ENCODE peak calls at places on chromosome 10, in eight cellular contexts. K is IMR-90, P is HAP-1, S is astrocyte, M is mucosa of descending colon, Z is HCT116, C is H9, H is GM23338. W is an unnamed sample. For H3K4me1, the result is how much of the 10 kb centered on the place peaks cover.

GRCh38 chr10:123587110-123587509 is 79.0 kb upstream of the GPR26 start:
- DNase-seq in K (no peak), P (no peak), S (no peak), M (no peak), Z (no peak), C (peak), H (no peak), W (no peak)

GRCh38 chr10:8163824-8164223 is 109.3 kb downstream of the GATA3 start:
- DNase-seq in K (no peak), P (no peak), S (no peak), M (no peak), Z (no peak), C (no peak), H (no peak), W (no peak)

GRCh38 chr10:61642692-61643091 is 20.0 kb upstream of the CABCOCO1 start:
- DNase-seq in K (peak), P (no peak), S (peak), M (no peak), Z (no peak), C (no peak), H (no peak), W (no peak)

GRCh38 chr10:5595591-5596590 is 70.5 kb downstream of the ASB13 start:
- DNase-seq in K (peak), P (no peak), S (peak), M (peak), Z (peak), C (no peak), H (no peak), W (no peak)

GRCh38 chr10:129888784-129889616 is 75.1 kb downstream of the EBF3 start:
- DNase-seq in K (peak), P (peak), S (no peak), M (peak), Z (no peak), C (peak), H (peak), W (peak)

GRCh38 chr10:100519321-100520051 is at the start of gene SEC31B:
- DNase-seq in K (no peak), P (no peak), S (no peak), M (peak), Z (no peak), C (peak), H (peak), W (peak)

GRCh38 chr10:16752099-16752498 is 65.1 kb downstream of the RSU1 start:
- DNase-seq in K (no peak), P (no peak), S (no peak), M (no peak), Z (no peak), C (no peak), H (no peak), W (no peak)

GRCh38 chr10:133164816-133165555 is 5.0 kb downstream of the KNDC1 start:
- DNase-seq in K (no peak), P (no peak), S (no peak), M (no peak), Z (no peak), C (no peak), H (no peak), W (no peak)

GRCh38 chr10:8768854-8769253 is 714.4 kb downstream of the GATA3 start:
- DNase-seq in K (no peak), P (no peak), S (no peak), M (no peak), Z (no peak), C (no peak), H (peak), W (no peak)

GRCh38 chr10:125684583-125684982 is 1.6 kb upstream of the TEX36 start:
- DNase-seq in K (no peak), P (no peak), S (no peak), M (no peak), Z (no peak), C (no peak), H (no peak), W (no peak)

GRCh38 chr10:116316533-116316932 is 7.7 kb upstream of the CCDC172 start:
- DNase-seq in K (no peak), P (no peak), S (peak), M (no peak), Z (no peak), C (no peak), H (no peak), W (no peak)

GRCh38 chr10:99958287-99958686 is 51.5 kb downstream of the DNMBP start:
- DNase-seq in K (peak), P (no peak), S (no peak), M (no peak), Z (no peak), C (no peak), H (no peak), W (no peak)

GRCh38 chr10:102400598-102401321 is 5.3 kb downstream of the NFKB2 start:
- DNase-seq in K (no peak), P (no peak), S (no peak), M (no peak), Z (no peak), C (no peak), H (no peak), W (peak)

GRCh38 chr10:2111936-2112335 is 374.6 kb upstream of the ADARB2 start:
- DNase-seq in K (no peak), P (no peak), S (peak), M (no peak), Z (no peak), C (peak), H (peak), W (no peak)

GRCh38 chr10:127922675-127923366 is 15.9 kb downstream of the PTPRE start:
- DNase-seq in K (peak), P (no peak), S (peak), M (no peak), Z (peak), C (no peak), H (no peak), W (no peak)
- H3K4me1 ChIP-seq in K (under half), P (under half), S (under half), M (under half), Z (half or more), C (under half), H (under half), W (under half)

DNA sequence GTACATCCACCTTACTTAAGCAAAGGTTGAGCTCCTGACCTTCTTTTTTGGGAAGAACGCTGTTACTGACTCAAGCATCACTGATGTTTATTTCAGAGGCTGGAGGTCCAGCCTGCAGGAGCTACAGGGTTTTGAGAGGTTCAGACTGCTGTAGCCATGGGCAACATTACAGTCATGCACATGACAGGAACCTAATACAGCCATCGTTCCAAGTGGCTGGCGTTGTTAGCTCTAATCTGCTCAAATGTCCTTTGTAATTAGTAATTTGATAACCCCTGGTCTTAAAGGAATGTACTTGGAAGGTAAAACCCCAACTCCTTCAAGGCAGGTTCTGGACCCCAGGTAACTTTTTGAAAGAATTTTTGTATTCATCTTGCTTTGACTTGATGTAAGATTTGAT is 34.8 kb upstream of the FOXI2 start:
- DNase-seq in K (no peak), P (no peak), S (no peak), M (no peak), Z (no peak), C (no peak), H (no peak), W (no peak)
- H3K4me1 ChIP-seq in K (under half), P (under half), S (under half), M (under half), Z (under half), C (under half), H (under half), W (under half)

GRCh38 chr10:120282421-120282820 is 174.6 kb upstream of the PLPP4 start:
- DNase-seq in K (no peak), P (no peak), S (no peak), M (no peak), Z (no peak), C (no peak), H (no peak), W (no peak)

GRCh38 chr10:120279196-120279595 is 177.8 kb upstream of the PLPP4 start:
- DNase-seq in K (no peak), P (no peak), S (no peak), M (no peak), Z (no peak), C (no peak), H (no peak), W (no peak)

GRCh38 chr10:120286280-120286679 is 170.7 kb upstream of the PLPP4 start:
- DNase-seq in K (no peak), P (no peak), S (no peak), M (no peak), Z (no peak), C (no peak), H (no peak), W (no peak)

GRCh38 chr10:120285408-120285807 is 171.6 kb upstream of the PLPP4 start:
- DNase-seq in K (no peak), P (no peak), S (no peak), M (no peak), Z (no peak), C (no peak), H (no peak), W (no peak)

DNA sequence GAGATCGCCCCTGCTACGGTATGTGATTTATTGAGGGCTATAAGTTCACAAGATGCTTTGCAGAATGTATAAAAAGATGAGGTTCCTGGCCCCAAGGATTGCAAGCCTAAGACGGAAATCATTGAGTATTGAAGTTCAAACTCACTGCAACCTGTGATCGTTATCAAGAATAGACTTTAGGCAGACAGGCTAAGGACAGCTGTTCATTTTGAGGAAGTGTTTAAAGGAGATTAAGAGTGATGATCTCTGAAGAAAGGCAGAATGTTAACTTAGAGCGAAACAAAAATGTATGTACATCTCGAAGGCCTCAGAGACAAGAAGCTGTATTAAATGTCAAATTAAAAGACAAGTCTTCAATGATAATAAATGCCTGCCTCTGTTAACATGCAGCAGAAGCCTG is 173.9 kb upstream of the PLPP4 start:
- DNase-seq in K (no peak), P (no peak), S (no peak), M (no peak), Z (no peak), C (no peak), H (no peak), W (no peak)
- H3K4me1 ChIP-seq in K (under half), P (under half), S (under half), M (under half), Z (under half), C (under half), H (under half), W (under half)

GRCh38 chr10:77576007-77576367 is 61.6 kb downstream of the KCNMA1 start:
- DNase-seq in K (no peak), P (no peak), S (no peak), M (no peak), Z (no peak), C (no peak), H (no peak), W (no peak)

GRCh38 chr10:77571490-77571889 is 66.1 kb downstream of the KCNMA1 start:
- DNase-seq in K (no peak), P (no peak), S (no peak), M (peak), Z (no peak), C (no peak), H (no peak), W (no peak)

GRCh38 chr10:77576633-77577032 is 61.0 kb downstream of the KCNMA1 start:
- DNase-seq in K (no peak), P (no peak), S (no peak), M (no peak), Z (no peak), C (no peak), H (no peak), W (no peak)

GRCh38 chr10:77575271-77576006 is 62.2 kb downstream of the KCNMA1 start:
- DNase-seq in K (no peak), P (no peak), S (no peak), M (no peak), Z (no peak), C (no peak), H (no peak), W (no peak)

DNA sequence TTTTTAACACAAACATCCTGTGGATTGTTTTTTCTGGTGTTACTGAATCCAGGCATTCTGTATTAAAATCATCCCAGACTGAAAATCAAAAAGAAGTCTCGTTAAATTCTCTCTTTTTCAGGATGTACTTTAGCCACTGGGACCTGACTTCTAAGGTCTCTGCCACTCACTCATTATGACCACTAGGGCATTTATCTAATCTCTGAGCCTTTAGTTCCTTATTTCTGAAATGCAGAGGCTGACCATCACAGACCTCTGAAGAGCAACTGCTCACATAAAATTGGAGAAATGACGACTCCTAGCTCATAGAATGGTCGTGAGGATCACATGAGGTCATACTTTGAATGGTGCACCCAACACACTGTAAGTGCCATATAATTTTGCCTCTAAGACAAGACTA is 63.2 kb downstream of the KCNMA1 start:
- DNase-seq in K (no peak), P (no peak), S (no peak), M (no peak), Z (no peak), C (no peak), H (no peak), W (no peak)
- H3K4me1 ChIP-seq in K (under half), P (under half), S (under half), M (under half), Z (under half), C (under half), H (under half), W (under half)

DNA sequence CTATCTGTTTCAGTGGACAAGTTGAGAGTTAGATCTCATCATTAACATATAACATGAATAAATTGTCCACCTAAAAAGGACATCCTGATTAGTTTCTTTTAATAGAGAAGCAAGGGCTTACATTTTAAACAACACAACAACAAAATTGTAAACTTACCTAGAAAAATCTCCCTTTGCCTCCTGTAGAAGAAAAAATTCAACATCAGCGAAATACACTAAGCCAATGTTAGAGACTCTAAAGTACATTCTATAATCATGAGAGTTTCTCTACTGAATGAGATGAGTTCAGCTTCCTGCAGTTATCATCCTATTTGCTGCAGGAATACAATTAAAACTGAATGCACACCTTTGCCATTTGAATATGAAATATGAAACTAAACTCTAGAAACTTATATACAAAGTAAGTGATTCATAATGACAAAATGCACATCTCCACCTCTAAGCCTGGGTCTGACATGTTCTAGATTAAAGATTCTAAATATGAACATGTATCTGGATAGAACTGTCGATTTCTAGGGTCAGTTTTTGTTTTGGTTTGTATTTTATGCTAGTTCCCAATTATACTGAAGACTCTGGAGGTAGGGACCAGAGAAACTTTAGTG is 174.8 kb downstream of the PRPF18 start:
- DNase-seq in K (no peak), P (no peak), S (no peak), M (no peak), Z (no peak), C (no peak), H (no peak), W (no peak)
- H3K4me1 ChIP-seq in K (under half), P (under half), S (under half), M (under half), Z (under half), C (under half), H (under half), W (under half)

DNA sequence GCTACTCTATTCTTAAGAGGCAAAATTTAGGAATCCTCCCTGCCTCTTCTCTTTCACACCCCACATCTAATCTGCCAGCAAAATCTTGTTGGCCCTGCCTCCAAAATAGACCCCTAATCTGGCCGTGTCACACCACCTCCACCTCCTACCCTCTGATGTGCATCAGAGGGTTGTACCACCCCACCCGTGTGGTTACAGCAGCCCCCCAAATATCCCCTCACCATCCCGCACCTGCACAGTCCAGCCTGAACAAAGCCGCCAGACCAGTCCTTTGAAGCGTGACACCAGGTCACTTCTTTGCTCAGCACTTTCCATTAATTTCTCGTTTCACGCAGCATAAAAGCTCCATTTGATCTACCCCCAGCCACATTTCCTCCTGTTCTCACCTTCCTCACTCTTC is 789 bp upstream of the XPNPEP1 start:
- DNase-seq in K (no peak), P (no peak), S (no peak), M (no peak), Z (no peak), C (no peak), H (no peak), W (no peak)
- H3K4me1 ChIP-seq in K (under half), P (under half), S (under half), M (under half), Z (under half), C (under half), H (under half), W (under half)

GRCh38 chr10:119045561-119045960 is 16.0 kb downstream of the NANOS1 start:
- DNase-seq in K (no peak), P (no peak), S (no peak), M (no peak), Z (no peak), C (no peak), H (no peak), W (no peak)
- H3K4me1 ChIP-seq in K (under half), P (under half), S (under half), M (under half), Z (under half), C (under half), H (under half), W (under half)

GRCh38 chr10:22676435-22676834 is 37.9 kb downstream of the PIP4K2A start:
- DNase-seq in K (no peak), P (no peak), S (no peak), M (no peak), Z (no peak), C (no peak), H (no peak), W (no peak)
- H3K4me1 ChIP-seq in K (under half), P (under half), S (under half), M (under half), Z (under half), C (under half), H (half or more), W (under half)

DNA sequence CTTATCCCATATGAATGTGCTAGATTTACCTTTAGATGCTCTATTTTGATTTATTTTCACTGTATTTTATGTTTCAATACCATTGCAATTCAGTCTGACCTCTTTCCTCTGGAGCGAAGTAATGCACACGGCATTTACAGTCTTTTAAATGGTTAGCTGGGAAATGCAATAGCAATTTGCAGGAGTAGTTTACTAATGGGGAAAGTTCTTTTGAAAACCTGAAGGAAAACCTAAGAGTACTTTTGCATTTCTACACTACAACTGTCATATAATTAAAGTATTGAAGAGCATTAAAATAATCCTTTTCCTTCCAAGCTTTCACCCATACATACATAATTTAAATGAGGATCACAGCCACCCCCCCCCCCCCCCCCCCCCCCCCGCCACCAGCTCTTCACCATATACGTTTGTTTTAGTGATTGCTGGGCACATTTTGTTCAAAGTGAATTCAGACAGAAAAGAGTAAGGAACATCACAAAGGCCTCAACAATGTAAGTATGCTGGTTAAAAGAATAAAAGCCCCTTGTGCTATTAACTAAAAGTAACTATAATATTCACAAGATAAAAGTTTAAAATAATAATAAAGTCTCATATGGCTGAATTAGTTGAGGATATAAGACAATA is 3.5 kb downstream of the SKIDA1 start:
- DNase-seq in K (no peak), P (peak), S (no peak), M (no peak), Z (no peak), C (no peak), H (no peak), W (no peak)
- H3K4me1 ChIP-seq in K (under half), P (under half), S (under half), M (under half), Z (under half), C (under half), H (half or more), W (under half)

GRCh38 chr10:122326806-122327205 is 47.7 kb upstream of the PLEKHA1 start:
- DNase-seq in K (no peak), P (no peak), S (no peak), M (no peak), Z (no peak), C (no peak), H (no peak), W (no peak)
- H3K4me1 ChIP-seq in K (under half), P (under half), S (under half), M (under half), Z (under half), C (under half), H (under half), W (under half)

W was measured in pancreas.